ENCODE peak calls at places on chromosomes 6 and 20, in four cellular contexts. R is activated CD8-positive, alpha-beta T cell treated with anti-CD3 and anti-CD28 coated beads for 36 hours; Q is colonic mucosa; X is B cell. E is an unnamed sample.

GRCh38 chr6:84065718-84066290 is 32.2 kb downstream of the MRAP2 start:
- DNase-seq in R (no peak), Q (no peak), X (no peak), E (no peak)

GRCh38 chr6:157887892-157888291 is 64.8 kb downstream of the SNX9 start:
- DNase-seq in R (no peak), Q (no peak), X (no peak), E (no peak)

GRCh38 chr6:56683882-56684281 is 41.2 kb upstream of the DST start:
- DNase-seq in R (no peak), Q (peak), X (no peak), E (no peak)

GRCh38 chr6:139776051-139776450 is 401.6 kb upstream of the CITED2 start:
- DNase-seq in R (no peak), Q (peak), X (no peak), E (no peak)

GRCh38 chr6:89122625-89123024 is 4.8 kb upstream of the SRSF12 start:
- DNase-seq in R (no peak), Q (no peak), X (peak), E (peak)

GRCh38 chr6:6577736-6578135 is 10.8 kb upstream of the LY86 start:
- DNase-seq in R (no peak), Q (no peak), X (no peak), E (no peak)

GRCh38 chr6:136486357-136486756 is 63.9 kb downstream of the MAP7 start:
- DNase-seq in R (no peak), Q (no peak), X (no peak), E (no peak)

GRCh38 chr6:31620586-31621319 is at the start of gene PRRC2A:
- DNase-seq in R (peak), Q (peak), X (no peak), E (peak)

GRCh38 chr6:155314773-155315515 is 660 bp upstream of the TFB1M start:
- DNase-seq in R (peak), Q (no peak), X (peak), E (peak)

GRCh38 chr20:24959591-24960301 is 10.7 kb downstream of the CST7 start:
- DNase-seq in R (no peak), Q (peak), X (no peak), E (no peak)

GRCh38 chr6:137224890-137225198 is 5.7 kb upstream of the IFNGR1 start:
- DNase-seq in R (peak), Q (no peak), X (peak), E (peak)

GRCh38 chr6:170403451-170403850 is 96.9 kb downstream of the FAM120B start:
- DNase-seq in R (no peak), Q (no peak), X (no peak), E (no peak)

GRCh38 chr6:106167105-106167814 is 81.1 kb downstream of the PRDM1 start:
- DNase-seq in R (no peak), Q (no peak), X (no peak), E (peak)

GRCh38 chr20:48026981-48027592 is 241.8 kb upstream of the SULF2 start:
- DNase-seq in R (no peak), Q (no peak), X (no peak), E (no peak)

GRCh38 chr20:48019496-48019895 is 234.2 kb upstream of the SULF2 start:
- DNase-seq in R (no peak), Q (no peak), X (no peak), E (no peak)

GRCh38 chr20:48025661-48026060 is 240.4 kb upstream of the SULF2 start:
- DNase-seq in R (no peak), Q (no peak), X (no peak), E (no peak)

GRCh38 chr20:48019940-48020339 is 234.7 kb upstream of the SULF2 start:
- DNase-seq in R (no peak), Q (no peak), X (no peak), E (no peak)

DNA sequence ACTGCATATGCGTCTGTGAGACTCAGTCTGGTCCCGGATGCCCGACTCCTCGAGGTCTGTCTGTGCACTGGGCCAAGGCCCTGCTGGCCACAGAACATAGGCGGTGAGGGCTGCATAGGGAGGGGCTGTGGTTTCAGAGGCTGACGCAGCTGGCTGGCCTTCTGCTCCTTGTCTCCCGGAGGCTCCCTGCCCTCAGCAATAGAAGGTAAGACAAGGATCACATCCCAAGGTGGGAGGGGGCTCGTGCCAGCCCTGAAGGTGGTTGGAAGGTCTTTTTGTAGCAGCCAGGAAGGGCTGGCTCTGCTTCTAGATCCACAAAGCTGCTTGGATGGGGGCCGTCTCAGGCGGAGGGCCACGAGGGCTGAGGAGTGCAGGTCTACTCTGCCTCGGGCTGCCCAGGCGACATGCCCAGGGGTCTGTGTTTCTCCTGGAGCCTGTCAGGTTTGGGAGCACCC is 239.8 kb upstream of the SULF2 start:
- DNase-seq in R (no peak), Q (no peak), X (no peak), E (no peak)
- TF ChIP-seq CTCF in R (no peak), Q (no peak), X (no peak), E (no peak)

DNA sequence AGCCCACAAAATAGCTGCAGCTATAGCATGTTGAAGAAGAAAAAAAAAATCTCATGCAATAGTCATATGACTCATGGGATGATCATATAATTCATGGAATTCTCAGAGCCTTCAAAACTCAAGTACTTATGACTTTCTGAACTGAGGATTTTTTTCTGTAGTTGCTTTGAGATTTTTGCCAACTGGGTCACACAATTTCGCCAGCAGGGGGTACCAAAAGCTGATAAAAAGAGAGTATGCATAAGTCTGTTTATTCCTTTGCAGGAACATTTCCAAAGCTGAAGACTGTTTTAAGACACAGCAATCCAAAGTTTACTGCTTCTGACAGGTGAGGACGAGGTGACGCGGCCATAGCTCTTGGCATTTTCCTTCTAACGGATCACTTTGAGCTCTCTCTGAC is 586.1 kb upstream of the CHD6 start:
- DNase-seq in R (no peak), Q (no peak), X (no peak), E (no peak)
- TF ChIP-seq CTCF in R (no peak), Q (no peak), X (no peak), E (no peak)

DNA sequence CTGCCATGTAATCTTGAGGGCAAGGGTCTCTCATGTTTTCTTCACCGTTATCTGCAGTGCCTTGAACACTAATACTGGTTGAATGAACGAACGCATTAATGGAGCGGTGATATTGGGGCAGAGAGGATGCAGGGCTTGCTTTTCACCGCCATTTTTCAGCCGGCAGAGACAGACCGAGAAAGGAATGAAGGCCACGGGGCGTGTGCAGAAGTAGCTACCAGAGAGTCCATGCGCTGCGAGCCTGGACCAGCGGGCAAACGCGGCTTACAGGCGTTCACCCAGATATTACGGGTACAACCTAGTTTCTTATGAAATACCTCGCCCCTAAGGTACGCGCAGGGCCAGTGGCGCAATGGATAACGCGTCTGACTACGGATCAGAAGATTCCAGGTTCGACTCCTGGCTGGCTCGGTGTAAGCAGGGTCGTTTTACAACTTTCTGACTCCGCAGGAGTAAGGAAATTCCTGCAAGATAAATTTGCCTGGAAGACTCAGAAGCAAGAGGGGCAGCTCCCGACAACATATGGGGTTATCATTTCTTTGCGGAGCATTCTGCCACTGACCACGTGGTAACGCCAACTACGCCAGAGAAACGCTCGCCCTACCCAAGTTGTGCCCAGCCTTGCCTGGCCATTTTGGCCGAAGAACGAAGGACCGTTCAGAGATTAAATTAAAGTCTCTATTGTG is 863 bp upstream of the HMGN4 start:
- DNase-seq in R (peak), Q (peak), X (peak), E (peak)
- TF ChIP-seq CTCF in R (no peak), Q (no peak), X (no peak), E (no peak)

GRCh38 chr6:80469977-80470376 is 363.5 kb downstream of the BCKDHB start:
- DNase-seq in R (no peak), Q (no peak), X (no peak), E (no peak)
- TF ChIP-seq CTCF in R (no peak), Q (no peak), X (no peak), E (no peak)

DNA sequence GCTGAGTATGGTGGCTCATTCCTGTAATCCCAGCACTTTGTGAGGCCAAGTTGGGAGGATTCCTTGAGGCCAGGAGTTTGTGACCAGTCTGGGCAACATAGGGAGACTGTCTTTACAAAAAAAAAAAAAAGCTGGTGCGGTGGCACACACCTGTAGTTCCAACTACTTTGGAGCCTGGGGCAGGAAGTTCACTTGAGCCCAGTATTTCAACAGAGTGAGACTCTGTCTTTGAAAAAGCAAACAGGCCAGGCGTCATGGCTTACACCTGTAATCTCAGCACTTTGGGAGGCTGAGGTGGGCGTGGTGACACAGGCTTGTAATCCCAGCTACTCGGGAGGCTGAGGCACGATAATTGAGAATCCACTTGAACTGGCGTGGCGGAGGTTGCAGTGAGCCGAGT is 28.7 kb downstream of the MYBL2 start:
- DNase-seq in R (no peak), Q (no peak), X (no peak), E (no peak)
- TF ChIP-seq CTCF in R (no peak), Q (no peak), X (no peak), E (no peak)

GRCh38 chr6:28383235-28384142 is 16.1 kb downstream of the ZSCAN12 start:
- DNase-seq in R (peak), Q (peak), X (peak), E (peak)
- TF ChIP-seq CTCF in R (no peak), Q (peak), X (peak), E (no peak)